ENCODE peak calls at places on chromosomes 6 and 20, in four cellular contexts. T is RKO, Y is mucosa of gallbladder, R is LHCN-M2. L is an unnamed sample.

GRCh38 chr6:105384004-105384403 is 18.9 kb downstream of the PREP start:
- DNase-seq in R (no peak), T (no peak), Y (no peak), L (no peak)

GRCh38 chr20:7113577-7114466 is 346.3 kb downstream of the BMP2 start:
- DNase-seq in T (peak; percentile 63), R (peak; percentile 1), Y (peak; percentile 14), L (peak; percentile 68)

GRCh38 chr20:2817891-2818595 is 1.9 kb downstream of the TMEM239 start:
- DNase-seq in T (no peak), Y (no peak), R (no peak), L (no peak)

GRCh38 chr6:11700118-11700718 is 78.4 kb downstream of the ADTRP start:
- DNase-seq in Y (no peak), T (peak; percentile 78), R (peak; percentile 50), L (no peak)

GRCh38 chr6:167469655-167470054 is 144.8 kb downstream of the TTLL2 start:
- DNase-seq in T (no peak), Y (no peak), R (no peak), L (no peak)

GRCh38 chr6:165653196-165653595 is 9.8 kb downstream of the PDE10A start:
- DNase-seq in Y (no peak), T (no peak), R (peak; percentile 80), L (no peak)

GRCh38 chr20:1331101-1331500 is 2.2 kb upstream of the SDCBP2 start:
- DNase-seq in R (no peak), T (no peak), Y (no peak), L (no peak)

GRCh38 chr6:80348263-80348662 is 241.8 kb downstream of the BCKDHB start:
- DNase-seq in R (peak; percentile 62), Y (no peak), T (no peak), L (no peak)

GRCh38 chr6:30073489-30074240 is 1.9 kb downstream of the RNF39 start:
- DNase-seq in T (no peak), R (no peak), Y (no peak), L (no peak)

GRCh38 chr6:142927904-142928303 is 17.1 kb downstream of the HIVEP2 start:
- DNase-seq in T (no peak), Y (no peak), R (no peak), L (no peak)

GRCh38 chr6:24520929-24521546 is 26.3 kb downstream of the ALDH5A1 start:
- DNase-seq in T (peak; percentile 67), Y (peak; percentile 53), R (peak; percentile 42), L (peak; percentile 20)

L was measured in NT2/D1.